ENCODE peak calls at places on chromosomes 4 and X, in six cellular contexts. Z is brain microvascular endothelial cell, R is stomach, Y is tibial artery, A is bronchial epithelial cell, F is aorta. C is an unnamed sample.

GRCh38 chrX:28920554-28920953 is 333.3 kb downstream of the IL1RAPL1 start:
- DNase-seq in R (no peak), F (no peak), A (no peak), Y (no peak), Z (no peak), C (peak; percentile 10)

GRCh38 chr4:112082954-112083586 is 62.2 kb upstream of the FAM241A start:
- DNase-seq in R (no peak), Y (no peak), Z (peak; percentile 53), A (peak; percentile 99), F (no peak), C (no peak)

GRCh38 chrX:1483843-1484637 is 31.3 kb upstream of the ASMTL start:
- DNase-seq in A (no peak), Z (no peak), R (no peak), F (no peak), Y (no peak), C (no peak)

GRCh38 chr4:57184378-57185031 is 74.3 kb upstream of the IGFBP7 start:
- DNase-seq in Z (no peak), R (no peak), Y (no peak), A (no peak), F (no peak), C (no peak)

GRCh38 chr4:139457318-139457717 is 3.4 kb downstream of the RAB33B start:
- DNase-seq in Z (no peak), Y (no peak), F (no peak), R (no peak), A (peak; percentile 47), C (no peak)

GRCh38 chrX:19388064-19388679 is 44.4 kb downstream of the PDHA1 start:
- DNase-seq in R (no peak), A (no peak), Z (no peak), F (no peak), Y (no peak), C (no peak)

GRCh38 chr4:37540486-37540885 is 145.7 kb downstream of the RELL1 start:
- DNase-seq in Z (no peak), F (no peak), Y (no peak), R (no peak), A (no peak), C (peak; percentile 57)

GRCh38 chr4:120156115-120156718 is 89.6 kb upstream of the MAD2L1 start:
- DNase-seq in A (peak; percentile 83), Z (peak; percentile 38), Y (no peak), F (no peak), R (no peak), C (no peak)

GRCh38 chr4:139935911-139936310 is 218.1 kb downstream of the MAML3 start:
- DNase-seq in Y (no peak), F (no peak), Z (no peak), R (no peak), A (no peak), C (no peak)

GRCh38 chrX:153336128-153336894 is 2.4 kb downstream of the ZNF275 start:
- DNase-seq in R (no peak), Z (no peak), F (no peak), A (peak; percentile 31), Y (no peak), C (no peak)

GRCh38 chr4:138911903-138912713 is 103.5 kb upstream of the NOCT start:
- DNase-seq in A (peak; percentile 45), F (no peak), R (no peak), Z (no peak), Y (no peak), C (no peak)

GRCh38 chrX:136528645-136529315 is 3.2 kb upstream of the VGLL1 start:
- DNase-seq in A (peak; percentile 20), F (no peak), R (no peak), Y (no peak), Z (no peak), C (peak; percentile 26)

GRCh38 chrX:37320541-37321203 is 28.5 kb upstream of the PRRG1 start:
- DNase-seq in F (no peak), R (no peak), A (no peak), Z (no peak), Y (no peak), C (no peak)

GRCh38 chrX:45068555-45068954 is 132.1 kb downstream of the DIPK2B start:
- DNase-seq in A (no peak), Z (no peak), F (no peak), R (no peak), Y (no peak), C (no peak)

GRCh38 chr4:57554693-57555092 is 444.5 kb upstream of the IGFBP7 start:
- DNase-seq in Z (no peak), Y (no peak), R (no peak), A (no peak), F (no peak), C (no peak)

GRCh38 chr4:71545168-71545567 is 206.3 kb downstream of the SLC4A4 start:
- DNase-seq in R (no peak), Z (peak; percentile 93), Y (no peak), A (peak; percentile 6), F (no peak), C (no peak)

GRCh38 chr4:1351854-1352633 is 5.0 kb downstream of the UVSSA start:
- DNase-seq in F (peak; percentile 90), Y (peak; percentile 87), R (peak; percentile 93), Z (peak; percentile 58), A (peak; percentile 55), C (peak; percentile 97)

GRCh38 chr4:66633472-66633871 is 911.8 kb downstream of the CENPC start:
- DNase-seq in Z (no peak), Y (no peak), F (no peak), R (no peak), A (no peak), C (no peak)

GRCh38 chr4:911221-911751 is 20.8 kb downstream of the GAK start:
- DNase-seq in R (no peak), A (no peak), Z (no peak), F (peak; percentile 43), Y (no peak), C (no peak)

GRCh38 chr4:145912391-145912790 is 26.2 kb downstream of the ZNF827 start:
- DNase-seq in A (no peak), Y (no peak), F (no peak), R (no peak), Z (no peak), C (no peak)

DNA sequence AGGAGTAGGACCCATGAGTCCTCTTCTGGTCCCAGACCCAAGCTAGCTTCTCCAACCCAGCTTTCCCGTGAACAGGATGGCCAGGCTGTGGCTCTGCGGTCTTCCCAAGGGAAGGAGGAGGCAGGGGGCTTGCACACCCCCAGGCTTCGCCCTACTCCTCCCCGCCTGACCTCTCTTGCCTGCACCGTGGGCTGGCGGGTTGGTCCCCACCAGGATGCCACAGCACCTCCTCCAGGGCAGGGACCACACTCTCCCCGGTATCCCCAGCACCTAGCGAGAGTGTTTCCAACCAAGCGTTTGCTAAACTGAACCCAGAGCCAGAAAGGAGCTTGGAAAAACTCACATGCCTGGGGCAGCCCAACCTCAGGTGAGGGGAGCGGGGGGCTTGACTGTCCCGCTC is 9.0 kb upstream of the S100P start:
- DNase-seq in F (no peak), R (no peak), Z (no peak), Y (no peak), A (no peak), C (peak; percentile 54)
- H3K4me3 ChIP-seq in F (no peak overlapping the region), R (no peak overlapping the region), Z (no peak overlapping the region), Y (no peak overlapping the region), A (no peak overlapping the region), C (no peak overlapping the region)

DNA sequence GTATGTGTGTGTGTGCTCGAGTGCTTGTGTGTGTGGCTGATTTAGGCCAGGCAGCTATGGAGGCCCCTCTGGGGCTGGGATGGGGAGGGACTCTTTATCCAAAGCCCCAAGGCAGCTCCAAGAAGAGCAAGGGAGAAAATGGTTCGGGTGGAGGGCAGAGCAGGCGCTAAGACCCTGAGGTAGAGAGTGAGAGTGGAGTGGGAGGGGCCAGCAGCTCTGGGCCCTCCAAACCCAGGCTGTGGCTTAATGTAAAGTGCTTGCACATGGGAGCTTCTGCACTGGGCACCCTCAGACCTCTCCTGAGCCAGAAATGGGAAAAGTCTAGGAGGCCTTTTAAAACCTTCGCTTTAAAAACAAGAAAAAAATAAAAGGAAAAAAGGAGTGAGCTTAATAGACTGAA is 233.6 kb upstream of the PSAPL1 start:
- DNase-seq in Y (no peak), Z (no peak), A (no peak), F (no peak), R (no peak), C (peak; percentile 67)
- H3K27me3 ChIP-seq in Y (no peaks in the 10 kb centered on the region), Z (peaks cover 2% of the 10 kb centered on the region), A (no peaks in the 10 kb centered on the region), F (no peaks in the 10 kb centered on the region), R (peaks cover 20% of the 10 kb centered on the region), C (no peaks in the 10 kb centered on the region)

DNA sequence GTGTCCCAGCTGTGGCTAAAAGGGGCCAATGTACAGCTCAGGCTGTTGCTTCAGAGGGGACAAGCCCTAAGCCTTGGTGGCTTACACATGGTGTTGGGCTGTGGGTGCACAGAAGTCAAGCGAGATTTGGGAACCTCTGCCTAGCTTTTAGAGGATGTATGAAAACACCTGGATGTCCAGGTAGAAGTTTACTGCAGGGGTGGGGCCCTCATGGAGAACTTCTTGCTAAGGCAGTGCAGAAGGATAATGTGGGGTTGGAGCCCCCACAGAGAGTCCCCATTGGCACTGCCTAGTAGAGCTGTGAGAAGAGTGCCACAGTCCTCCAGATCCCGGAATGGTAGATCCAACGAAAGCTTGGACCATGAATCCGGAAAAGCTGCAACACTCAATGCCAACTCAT is 40.5 kb downstream of the UBA6 start:
- DNase-seq in R (no peak), A (no peak), F (no peak), Z (no peak), Y (no peak), C (no peak)
- H3K36me3 ChIP-seq in R (peaks cover 84% of the 10 kb centered on the region), A (peaks cover 10% of the 10 kb centered on the region), F (peaks cover 9% of the 10 kb centered on the region), Z (peaks cover 30% of the 10 kb centered on the region), Y (peaks cover 77% of the 10 kb centered on the region), C (peaks cover 17% of the 10 kb centered on the region)

GRCh38 chr4:5893013-5893580 is at the start of gene CRMP1:
- DNase-seq in Z (no peak), R (no peak), Y (no peak), A (no peak), F (no peak), C (peak; percentile 99)
- H3K4me3 ChIP-seq in Z (no peak within 1 kb of the TSS), R (peak within 1 kb of the TSS; percentile 16), Y (no peak within 1 kb of the TSS), A (no peak within 1 kb of the TSS), F (no peak within 1 kb of the TSS), C (peak within 1 kb of the TSS; percentile 31)

GRCh38 chr4:3873446-3874415 is 107.5 kb downstream of the ADRA2C start:
- DNase-seq in F (no peak), R (no peak), Z (no peak), A (no peak), Y (peak; percentile 63), C (peak; percentile 91)
- H3K27me3 ChIP-seq in F (no peaks in the 10 kb centered on the region), R (peaks cover 99% of the 10 kb centered on the region), Z (peaks cover 55% of the 10 kb centered on the region), A (peaks cover 7% of the 10 kb centered on the region), Y (no peaks in the 10 kb centered on the region), C (peaks cover 30% of the 10 kb centered on the region)

GRCh38 chrX:68720851-68721250 is 73.4 kb downstream of the STARD8 start:
- DNase-seq in F (no peak), Y (no peak), Z (no peak), R (no peak), A (no peak), C (no peak)
- H3K36me3 ChIP-seq in F (no peaks in the 10 kb centered on the region), Y (no peaks in the 10 kb centered on the region), Z (no peaks in the 10 kb centered on the region), R (peaks cover 44% of the 10 kb centered on the region), A (no peaks in the 10 kb centered on the region), C (peaks cover 2% of the 10 kb centered on the region)

C was measured in H7.